ENCODE peak calls at places on chromosomes 6 and 20, in nine cellular contexts. A is activated T-cell treated with anti-CD3 and anti-CD28 coated beads, Interleukin-2, amount 50 U/mL, for 4 hours; T is activated CD4-positive, alpha-beta T cell treated with anti-CD3 and anti-CD28 coated beads for 48 hours; O is BJ; L is HTR-8/SVneo; D is head of caudate nucleus; N is midbrain; K is globus pallidus; R is ACHN. X is an unnamed sample.

GRCh38 chr6:53014744-53015143 is 19.7 kb upstream of the GSTA4 start:
- DNase-seq in A (no peak), T (no peak), O (peak; percentile 54), L (no peak), D (no peak), N (no peak), K (no peak), R (no peak), X (no peak)

GRCh38 chr6:76612818-76613452 is 540.5 kb upstream of the IMPG1 start:
- DNase-seq in A (no peak), T (no peak), O (no peak), L (no peak), D (no peak), N (no peak), K (no peak), R (no peak), X (no peak)

GRCh38 chr6:33822575-33823395 is 19.0 kb upstream of the MLN start:
- DNase-seq in A (no peak), T (peak; percentile 27), O (no peak), L (peak; percentile 57), D (no peak), N (no peak), K (no peak), R (peak; percentile 64), X (peak; percentile 48)

GRCh38 chr6:41715779-41716515 is 19.5 kb downstream of the TFEB start:
- DNase-seq in A (no peak), T (no peak), O (no peak), L (no peak), D (no peak), N (no peak), K (no peak), R (no peak), X (no peak)

GRCh38 chr6:144715344-144715743 is 430.2 kb downstream of the UTRN start:
- DNase-seq in A (no peak), T (peak; percentile 9), O (no peak), L (no peak), D (no peak), N (no peak), K (no peak), R (no peak), X (peak; percentile 17)

GRCh38 chr6:90650041-90650948 is 63.4 kb upstream of the MAP3K7 start:
- DNase-seq in A (no peak), T (no peak), O (no peak), L (no peak), D (no peak), N (no peak), K (no peak), R (no peak), X (no peak)

GRCh38 chr20:12949429-12949980 is 59.3 kb upstream of the SPTLC3 start:
- DNase-seq in A (no peak), T (no peak), O (no peak), L (no peak), D (no peak), N (no peak), K (no peak), R (no peak), X (no peak)

GRCh38 chr20:63346131-63347080 is 14.7 kb downstream of the CHRNA4 start:
- DNase-seq in A (no peak), T (no peak), O (no peak), L (no peak), D (no peak), N (no peak), K (no peak), R (no peak), X (no peak)

X was measured in dermis blood vessel endothelial cell.